ENCODE peak calls at places on chromosomes 16 and 17, in eight cellular contexts. One of them, this sample, is unnamed.
A peak's percentile ranks its signal among the peaks of the same experiment; 100 is the strongest.

GRCh38 chr17:76000016-76000754 is 470 bp upstream of the CDK3 start:
- DNase-seq in T-helper 2 cell: peak; percentile 72
- DNase-seq in activated T-cell treated with anti-CD3 and anti-CD28 coated beads, Interleukin-2, amount 50 U/mL, for 1 hour: peak; percentile 69
- DNase-seq in H9: peak; percentile 93
- DNase-seq in GM12864: no peak
- DNase-seq in cortex of kidney: no peak
- DNase-seq in skeletal muscle cell: no peak
- DNase-seq in stimulated activated CD4-positive, alpha-beta T cell treated with anti-CD3 and anti-CD28 coated beads, Interleukin-1b, Interleukin-23, amount 100 ng/mL, for 48 hours: peak; percentile 68
- DNase-seq in this sample: no peak

GRCh38 chr16:67169642-67170167 is 633 bp upstream of the NOL3 start:
- DNase-seq in GM12864: no peak
- DNase-seq in stimulated activated CD4-positive, alpha-beta T cell treated with anti-CD3 and anti-CD28 coated beads, Interleukin-1b, Interleukin-23, amount 100 ng/mL, for 48 hours: no peak
- DNase-seq in T-helper 2 cell: no peak
- DNase-seq in skeletal muscle cell: no peak
- DNase-seq in cortex of kidney: no peak
- DNase-seq in H9: peak; percentile 89
- DNase-seq in activated T-cell treated with anti-CD3 and anti-CD28 coated beads, Interleukin-2, amount 50 U/mL, for 1 hour: no peak
- DNase-seq in this sample: no peak

GRCh38 chr17:76969598-76970172 is 101.5 kb downstream of the MGAT5B start:
- DNase-seq in GM12864: no peak
- DNase-seq in skeletal muscle cell: no peak
- DNase-seq in T-helper 2 cell: no peak
- DNase-seq in stimulated activated CD4-positive, alpha-beta T cell treated with anti-CD3 and anti-CD28 coated beads, Interleukin-1b, Interleukin-23, amount 100 ng/mL, for 48 hours: no peak
- DNase-seq in activated T-cell treated with anti-CD3 and anti-CD28 coated beads, Interleukin-2, amount 50 U/mL, for 1 hour: peak; percentile 43
- DNase-seq in cortex of kidney: no peak
- DNase-seq in H9: peak; percentile 65
- DNase-seq in this sample: no peak

GRCh38 chr16:30711712-30712111 is 12.7 kb downstream of the SRCAP start:
- DNase-seq in T-helper 2 cell: no peak
- DNase-seq in GM12864: no peak
- DNase-seq in activated T-cell treated with anti-CD3 and anti-CD28 coated beads, Interleukin-2, amount 50 U/mL, for 1 hour: no peak
- DNase-seq in skeletal muscle cell: no peak
- DNase-seq in stimulated activated CD4-positive, alpha-beta T cell treated with anti-CD3 and anti-CD28 coated beads, Interleukin-1b, Interleukin-23, amount 100 ng/mL, for 48 hours: no peak
- DNase-seq in cortex of kidney: no peak
- DNase-seq in H9: no peak
- DNase-seq in this sample: no peak

GRCh38 chr17:68428498-68429172 is 28.7 kb downstream of the WIPI1 start:
- DNase-seq in stimulated activated CD4-positive, alpha-beta T cell treated with anti-CD3 and anti-CD28 coated beads, Interleukin-1b, Interleukin-23, amount 100 ng/mL, for 48 hours: no peak
- DNase-seq in GM12864: no peak
- DNase-seq in H9: no peak
- DNase-seq in cortex of kidney: no peak
- DNase-seq in activated T-cell treated with anti-CD3 and anti-CD28 coated beads, Interleukin-2, amount 50 U/mL, for 1 hour: no peak
- DNase-seq in T-helper 2 cell: no peak
- DNase-seq in skeletal muscle cell: no peak
- DNase-seq in this sample: no peak

GRCh38 chr16:71895679-71896385 is 501 bp downstream of the IST1 start:
- DNase-seq in activated T-cell treated with anti-CD3 and anti-CD28 coated beads, Interleukin-2, amount 50 U/mL, for 1 hour: no peak
- DNase-seq in skeletal muscle cell: no peak
- DNase-seq in H9: no peak
- DNase-seq in stimulated activated CD4-positive, alpha-beta T cell treated with anti-CD3 and anti-CD28 coated beads, Interleukin-1b, Interleukin-23, amount 100 ng/mL, for 48 hours: no peak
- DNase-seq in T-helper 2 cell: peak; percentile 54
- DNase-seq in GM12864: no peak
- DNase-seq in cortex of kidney: no peak
- DNase-seq in this sample: no peak

GRCh38 chr16:75288181-75288580 is 36.8 kb upstream of the BCAR1 start:
- DNase-seq in H9: no peak
- DNase-seq in skeletal muscle cell: no peak
- DNase-seq in activated T-cell treated with anti-CD3 and anti-CD28 coated beads, Interleukin-2, amount 50 U/mL, for 1 hour: no peak
- DNase-seq in cortex of kidney: no peak
- DNase-seq in stimulated activated CD4-positive, alpha-beta T cell treated with anti-CD3 and anti-CD28 coated beads, Interleukin-1b, Interleukin-23, amount 100 ng/mL, for 48 hours: no peak
- DNase-seq in GM12864: no peak
- DNase-seq in T-helper 2 cell: peak; percentile 24
- DNase-seq in this sample: no peak

GRCh38 chr17:32117399-32117798 is 24.9 kb upstream of the RHOT1 start:
- DNase-seq in H9: no peak
- DNase-seq in T-helper 2 cell: no peak
- DNase-seq in GM12864: no peak
- DNase-seq in activated T-cell treated with anti-CD3 and anti-CD28 coated beads, Interleukin-2, amount 50 U/mL, for 1 hour: no peak
- DNase-seq in cortex of kidney: no peak
- DNase-seq in stimulated activated CD4-positive, alpha-beta T cell treated with anti-CD3 and anti-CD28 coated beads, Interleukin-1b, Interleukin-23, amount 100 ng/mL, for 48 hours: no peak
- DNase-seq in skeletal muscle cell: no peak
- DNase-seq in this sample: no peak

GRCh38 chr17:40947929-40948328 is 10.5 kb upstream of the KRT23 start:
- DNase-seq in stimulated activated CD4-positive, alpha-beta T cell treated with anti-CD3 and anti-CD28 coated beads, Interleukin-1b, Interleukin-23, amount 100 ng/mL, for 48 hours: no peak
- DNase-seq in H9: no peak
- DNase-seq in GM12864: no peak
- DNase-seq in skeletal muscle cell: no peak
- DNase-seq in T-helper 2 cell: no peak
- DNase-seq in activated T-cell treated with anti-CD3 and anti-CD28 coated beads, Interleukin-2, amount 50 U/mL, for 1 hour: no peak
- DNase-seq in cortex of kidney: no peak
- DNase-seq in this sample: no peak

GRCh38 chr17:74767111-74767516 is 9.0 kb downstream of the NAT9 start:
- DNase-seq in activated T-cell treated with anti-CD3 and anti-CD28 coated beads, Interleukin-2, amount 50 U/mL, for 1 hour: no peak
- DNase-seq in stimulated activated CD4-positive, alpha-beta T cell treated with anti-CD3 and anti-CD28 coated beads, Interleukin-1b, Interleukin-23, amount 100 ng/mL, for 48 hours: no peak
- DNase-seq in GM12864: no peak
- DNase-seq in cortex of kidney: no peak
- DNase-seq in skeletal muscle cell: no peak
- DNase-seq in T-helper 2 cell: no peak
- DNase-seq in H9: no peak
- DNase-seq in this sample: no peak

GRCh38 chr17:3956983-3957382 is 7.3 kb downstream of the ATP2A3 start:
- DNase-seq in H9: no peak
- DNase-seq in stimulated activated CD4-positive, alpha-beta T cell treated with anti-CD3 and anti-CD28 coated beads, Interleukin-1b, Interleukin-23, amount 100 ng/mL, for 48 hours: no peak
- DNase-seq in skeletal muscle cell: no peak
- DNase-seq in cortex of kidney: no peak
- DNase-seq in T-helper 2 cell: no peak
- DNase-seq in activated T-cell treated with anti-CD3 and anti-CD28 coated beads, Interleukin-2, amount 50 U/mL, for 1 hour: no peak
- DNase-seq in GM12864: no peak
- DNase-seq in this sample: no peak

GRCh38 chr16:51164167-51164566 is 13.1 kb upstream of the SALL1 start:
- DNase-seq in cortex of kidney: no peak
- DNase-seq in GM12864: no peak
- DNase-seq in skeletal muscle cell: peak; percentile 49
- DNase-seq in H9: no peak
- DNase-seq in T-helper 2 cell: no peak
- DNase-seq in stimulated activated CD4-positive, alpha-beta T cell treated with anti-CD3 and anti-CD28 coated beads, Interleukin-1b, Interleukin-23, amount 100 ng/mL, for 48 hours: no peak
- DNase-seq in activated T-cell treated with anti-CD3 and anti-CD28 coated beads, Interleukin-2, amount 50 U/mL, for 1 hour: no peak
- DNase-seq in this sample: no peak

GRCh38 chr17:18381953-18382245 is 4.3 kb downstream of the EVPLL start:
- DNase-seq in cortex of kidney: no peak
- DNase-seq in H9: no peak
- DNase-seq in T-helper 2 cell: no peak
- DNase-seq in stimulated activated CD4-positive, alpha-beta T cell treated with anti-CD3 and anti-CD28 coated beads, Interleukin-1b, Interleukin-23, amount 100 ng/mL, for 48 hours: no peak
- DNase-seq in GM12864: no peak
- DNase-seq in skeletal muscle cell: no peak
- DNase-seq in activated T-cell treated with anti-CD3 and anti-CD28 coated beads, Interleukin-2, amount 50 U/mL, for 1 hour: no peak
- DNase-seq in this sample: no peak

GRCh38 chr16:77836801-77837200 is 48.4 kb downstream of the VAT1L start:
- DNase-seq in stimulated activated CD4-positive, alpha-beta T cell treated with anti-CD3 and anti-CD28 coated beads, Interleukin-1b, Interleukin-23, amount 100 ng/mL, for 48 hours: no peak
- DNase-seq in activated T-cell treated with anti-CD3 and anti-CD28 coated beads, Interleukin-2, amount 50 U/mL, for 1 hour: no peak
- DNase-seq in GM12864: no peak
- DNase-seq in cortex of kidney: no peak
- DNase-seq in skeletal muscle cell: no peak
- DNase-seq in T-helper 2 cell: no peak
- DNase-seq in H9: no peak
- DNase-seq in this sample: no peak

GRCh38 chr16:3646348-3646920 is 8.1 kb upstream of the DNASE1 start:
- DNase-seq in T-helper 2 cell: no peak
- DNase-seq in stimulated activated CD4-positive, alpha-beta T cell treated with anti-CD3 and anti-CD28 coated beads, Interleukin-1b, Interleukin-23, amount 100 ng/mL, for 48 hours: no peak
- DNase-seq in H9: no peak
- DNase-seq in GM12864: no peak
- DNase-seq in cortex of kidney: no peak
- DNase-seq in activated T-cell treated with anti-CD3 and anti-CD28 coated beads, Interleukin-2, amount 50 U/mL, for 1 hour: no peak
- DNase-seq in skeletal muscle cell: no peak
- DNase-seq in this sample: no peak

GRCh38 chr17:21535686-21536085 is 156.6 kb upstream of the KCNJ18 start:
- DNase-seq in GM12864: no peak
- DNase-seq in activated T-cell treated with anti-CD3 and anti-CD28 coated beads, Interleukin-2, amount 50 U/mL, for 1 hour: no peak
- DNase-seq in cortex of kidney: no peak
- DNase-seq in skeletal muscle cell: no peak
- DNase-seq in T-helper 2 cell: no peak
- DNase-seq in stimulated activated CD4-positive, alpha-beta T cell treated with anti-CD3 and anti-CD28 coated beads, Interleukin-1b, Interleukin-23, amount 100 ng/mL, for 48 hours: no peak
- DNase-seq in H9: no peak
- DNase-seq in this sample: no peak

GRCh38 chr16:30348929-30349328 is 6.2 kb downstream of the CD2BP2 start:
- DNase-seq in activated T-cell treated with anti-CD3 and anti-CD28 coated beads, Interleukin-2, amount 50 U/mL, for 1 hour: no peak
- DNase-seq in skeletal muscle cell: no peak
- DNase-seq in GM12864: no peak
- DNase-seq in stimulated activated CD4-positive, alpha-beta T cell treated with anti-CD3 and anti-CD28 coated beads, Interleukin-1b, Interleukin-23, amount 100 ng/mL, for 48 hours: no peak
- DNase-seq in H9: no peak
- DNase-seq in T-helper 2 cell: no peak
- DNase-seq in cortex of kidney: no peak
- DNase-seq in this sample: no peak

GRCh38 chr16:29943846-29944669 is 17.8 kb upstream of the TMEM219 start:
- DNase-seq in GM12864: no peak
- DNase-seq in cortex of kidney: no peak
- DNase-seq in H9: peak; percentile 80
- DNase-seq in stimulated activated CD4-positive, alpha-beta T cell treated with anti-CD3 and anti-CD28 coated beads, Interleukin-1b, Interleukin-23, amount 100 ng/mL, for 48 hours: no peak
- DNase-seq in skeletal muscle cell: peak; percentile 93
- DNase-seq in activated T-cell treated with anti-CD3 and anti-CD28 coated beads, Interleukin-2, amount 50 U/mL, for 1 hour: no peak
- DNase-seq in T-helper 2 cell: no peak
- DNase-seq in this sample: peak; percentile 47

GRCh38 chr17:978110-979093 is 1.2 kb downstream of the NXN start:
- DNase-seq in cortex of kidney: no peak
- DNase-seq in T-helper 2 cell: no peak
- DNase-seq in activated T-cell treated with anti-CD3 and anti-CD28 coated beads, Interleukin-2, amount 50 U/mL, for 1 hour: peak; percentile 34
- DNase-seq in H9: no peak
- DNase-seq in GM12864: no peak
- DNase-seq in skeletal muscle cell: no peak
- DNase-seq in stimulated activated CD4-positive, alpha-beta T cell treated with anti-CD3 and anti-CD28 coated beads, Interleukin-1b, Interleukin-23, amount 100 ng/mL, for 48 hours: no peak
- DNase-seq in this sample: no peak

GRCh38 chr17:17469358-17469757 is 7.4 kb upstream of the MED9 start:
- DNase-seq in stimulated activated CD4-positive, alpha-beta T cell treated with anti-CD3 and anti-CD28 coated beads, Interleukin-1b, Interleukin-23, amount 100 ng/mL, for 48 hours: no peak
- DNase-seq in activated T-cell treated with anti-CD3 and anti-CD28 coated beads, Interleukin-2, amount 50 U/mL, for 1 hour: no peak
- DNase-seq in GM12864: no peak
- DNase-seq in T-helper 2 cell: no peak
- DNase-seq in cortex of kidney: no peak
- DNase-seq in H9: no peak
- DNase-seq in skeletal muscle cell: no peak
- DNase-seq in this sample: no peak

GRCh38 chr17:75720656-75721462 is at the start of gene ITGB4:
- DNase-seq in activated T-cell treated with anti-CD3 and anti-CD28 coated beads, Interleukin-2, amount 50 U/mL, for 1 hour: peak; percentile 71
- DNase-seq in skeletal muscle cell: no peak
- DNase-seq in cortex of kidney: no peak
- DNase-seq in stimulated activated CD4-positive, alpha-beta T cell treated with anti-CD3 and anti-CD28 coated beads, Interleukin-1b, Interleukin-23, amount 100 ng/mL, for 48 hours: peak; percentile 26
- DNase-seq in H9: peak; percentile 95
- DNase-seq in GM12864: no peak
- DNase-seq in T-helper 2 cell: peak; percentile 66
- DNase-seq in this sample: peak; percentile 43

GRCh38 chr17:49252148-49252682 is 21.6 kb upstream of the PHOSPHO1 start:
- DNase-seq in GM12864: no peak
- DNase-seq in stimulated activated CD4-positive, alpha-beta T cell treated with anti-CD3 and anti-CD28 coated beads, Interleukin-1b, Interleukin-23, amount 100 ng/mL, for 48 hours: no peak
- DNase-seq in cortex of kidney: no peak
- DNase-seq in skeletal muscle cell: no peak
- DNase-seq in activated T-cell treated with anti-CD3 and anti-CD28 coated beads, Interleukin-2, amount 50 U/mL, for 1 hour: no peak
- DNase-seq in H9: no peak
- DNase-seq in T-helper 2 cell: no peak
- DNase-seq in this sample: no peak

GRCh38 chr17:65100316-65101140 is 36.6 kb upstream of the RGS9 start:
- DNase-seq in skeletal muscle cell: no peak
- DNase-seq in T-helper 2 cell: peak; percentile 84
- DNase-seq in GM12864: peak; percentile 74
- DNase-seq in stimulated activated CD4-positive, alpha-beta T cell treated with anti-CD3 and anti-CD28 coated beads, Interleukin-1b, Interleukin-23, amount 100 ng/mL, for 48 hours: peak; percentile 74
- DNase-seq in activated T-cell treated with anti-CD3 and anti-CD28 coated beads, Interleukin-2, amount 50 U/mL, for 1 hour: peak; percentile 87
- DNase-seq in cortex of kidney: no peak
- DNase-seq in H9: peak; percentile 94
- DNase-seq in this sample: peak; percentile 54

GRCh38 chr16:89599451-89599858 is 14.0 kb upstream of the DPEP1 start:
- DNase-seq in T-helper 2 cell: peak; percentile 38
- DNase-seq in skeletal muscle cell: no peak
- DNase-seq in H9: peak; percentile 89
- DNase-seq in GM12864: no peak
- DNase-seq in cortex of kidney: no peak
- DNase-seq in stimulated activated CD4-positive, alpha-beta T cell treated with anti-CD3 and anti-CD28 coated beads, Interleukin-1b, Interleukin-23, amount 100 ng/mL, for 48 hours: peak; percentile 40
- DNase-seq in activated T-cell treated with anti-CD3 and anti-CD28 coated beads, Interleukin-2, amount 50 U/mL, for 1 hour: peak; percentile 43
- DNase-seq in this sample: no peak

GRCh38 chr17:45091778-45092425 is 30.8 kb downstream of the NMT1 start:
- DNase-seq in stimulated activated CD4-positive, alpha-beta T cell treated with anti-CD3 and anti-CD28 coated beads, Interleukin-1b, Interleukin-23, amount 100 ng/mL, for 48 hours: no peak
- DNase-seq in T-helper 2 cell: no peak
- DNase-seq in H9: no peak
- DNase-seq in cortex of kidney: no peak
- DNase-seq in GM12864: no peak
- DNase-seq in activated T-cell treated with anti-CD3 and anti-CD28 coated beads, Interleukin-2, amount 50 U/mL, for 1 hour: no peak
- DNase-seq in skeletal muscle cell: no peak
- DNase-seq in this sample: no peak

GRCh38 chr17:78497115-78497540 is 80.1 kb downstream of the DNAH17 start:
- DNase-seq in skeletal muscle cell: peak; percentile 37
- DNase-seq in T-helper 2 cell: peak; percentile 58
- DNase-seq in GM12864: peak; percentile 16
- DNase-seq in stimulated activated CD4-positive, alpha-beta T cell treated with anti-CD3 and anti-CD28 coated beads, Interleukin-1b, Interleukin-23, amount 100 ng/mL, for 48 hours: peak; percentile 47
- DNase-seq in H9: peak; percentile 92
- DNase-seq in activated T-cell treated with anti-CD3 and anti-CD28 coated beads, Interleukin-2, amount 50 U/mL, for 1 hour: peak; percentile 56
- DNase-seq in cortex of kidney: no peak
- DNase-seq in this sample: no peak

GRCh38 chr17:38577645-38578173 is 28.0 kb downstream of the SRCIN1 start:
- DNase-seq in activated T-cell treated with anti-CD3 and anti-CD28 coated beads, Interleukin-2, amount 50 U/mL, for 1 hour: no peak
- DNase-seq in H9: no peak
- DNase-seq in cortex of kidney: no peak
- DNase-seq in stimulated activated CD4-positive, alpha-beta T cell treated with anti-CD3 and anti-CD28 coated beads, Interleukin-1b, Interleukin-23, amount 100 ng/mL, for 48 hours: no peak
- DNase-seq in skeletal muscle cell: no peak
- DNase-seq in T-helper 2 cell: no peak
- DNase-seq in GM12864: no peak
- DNase-seq in this sample: no peak

GRCh38 chr17:75084039-75084660 is 3.6 kb upstream of the SLC16A5 start:
- DNase-seq in GM12864: no peak
- DNase-seq in stimulated activated CD4-positive, alpha-beta T cell treated with anti-CD3 and anti-CD28 coated beads, Interleukin-1b, Interleukin-23, amount 100 ng/mL, for 48 hours: no peak
- DNase-seq in H9: no peak
- DNase-seq in cortex of kidney: no peak
- DNase-seq in skeletal muscle cell: no peak
- DNase-seq in T-helper 2 cell: peak; percentile 60
- DNase-seq in activated T-cell treated with anti-CD3 and anti-CD28 coated beads, Interleukin-2, amount 50 U/mL, for 1 hour: no peak
- DNase-seq in this sample: no peak

GRCh38 chr16:52677487-52677886 is 130.5 kb upstream of the TOX3 start:
- DNase-seq in skeletal muscle cell: no peak
- DNase-seq in activated T-cell treated with anti-CD3 and anti-CD28 coated beads, Interleukin-2, amount 50 U/mL, for 1 hour: no peak
- DNase-seq in cortex of kidney: no peak
- DNase-seq in GM12864: no peak
- DNase-seq in T-helper 2 cell: no peak
- DNase-seq in stimulated activated CD4-positive, alpha-beta T cell treated with anti-CD3 and anti-CD28 coated beads, Interleukin-1b, Interleukin-23, amount 100 ng/mL, for 48 hours: no peak
- DNase-seq in H9: no peak
- DNase-seq in this sample: no peak

GRCh38 chr16:85586360-85587145 is 26.6 kb upstream of the GSE1 start:
- DNase-seq in T-helper 2 cell: no peak
- DNase-seq in activated T-cell treated with anti-CD3 and anti-CD28 coated beads, Interleukin-2, amount 50 U/mL, for 1 hour: no peak
- DNase-seq in stimulated activated CD4-positive, alpha-beta T cell treated with anti-CD3 and anti-CD28 coated beads, Interleukin-1b, Interleukin-23, amount 100 ng/mL, for 48 hours: no peak
- DNase-seq in cortex of kidney: no peak
- DNase-seq in GM12864: no peak
- DNase-seq in H9: no peak
- DNase-seq in skeletal muscle cell: no peak
- DNase-seq in this sample: no peak

GRCh38 chr17:77282524-77283515 is 142.1 kb downstream of the SEC14L1 start:
- DNase-seq in skeletal muscle cell: no peak
- DNase-seq in cortex of kidney: no peak
- DNase-seq in stimulated activated CD4-positive, alpha-beta T cell treated with anti-CD3 and anti-CD28 coated beads, Interleukin-1b, Interleukin-23, amount 100 ng/mL, for 48 hours: no peak
- DNase-seq in GM12864: no peak
- DNase-seq in T-helper 2 cell: no peak
- DNase-seq in activated T-cell treated with anti-CD3 and anti-CD28 coated beads, Interleukin-2, amount 50 U/mL, for 1 hour: no peak
- DNase-seq in H9: peak; percentile 70
- DNase-seq in this sample: no peak

This sample was measured in iPS DF 6.9.